ENCODE peak calls at places on chromosomes 3 and 15, in ten cellular contexts. B, L, Y, P, J, Z, O, W, K and I are unnamed samples.

GRCh38 chr3:66532160-66532587 is 31.4 kb upstream of the LRIG1 start:
- DNase-seq in B (no peak), L (no peak), Y (no peak), P (peak; percentile 69), J (peak; percentile 89), Z (no peak), O (no peak), W (no peak), K (no peak), I (no peak)

GRCh38 chr3:187025656-187026320 is 95.5 kb downstream of the ST6GAL1 start:
- DNase-seq in B (no peak), L (no peak), Y (no peak), P (no peak), J (no peak), Z (no peak), O (peak; percentile 53), W (no peak), K (no peak), I (no peak)

GRCh38 chr3:60992395-60992794 is 258.9 kb downstream of the FHIT start:
- DNase-seq in B (no peak), L (no peak), Y (no peak), P (no peak), J (no peak), Z (peak; percentile 71), O (no peak), W (no peak), K (no peak), I (no peak)

GRCh38 chr3:123378409-123378915 is 70.4 kb downstream of the ADCY5 start:
- DNase-seq in B (no peak), L (peak; percentile 44), Y (no peak), P (no peak), J (no peak), Z (no peak), O (no peak), W (no peak), K (no peak), I (no peak)

GRCh38 chr3:42780892-42781700 is 8.0 kb upstream of the CCDC13 start:
- DNase-seq in B (no peak), L (no peak), Y (no peak), P (no peak), J (peak; percentile 88), Z (no peak), O (peak; percentile 70), W (peak; percentile 54), K (peak; percentile 68), I (no peak)

GRCh38 chr15:101451886-101452285 is 37.6 kb downstream of the PCSK6 start:
- DNase-seq in B (no peak), L (no peak), Y (no peak), P (no peak), J (no peak), Z (no peak), O (no peak), W (no peak), K (no peak), I (no peak)

GRCh38 chr3:7640787-7641186 is 779.9 kb downstream of the GRM7 start:
- DNase-seq in B (no peak), L (no peak), Y (no peak), P (no peak), J (no peak), Z (no peak), O (no peak), W (no peak), K (no peak), I (no peak)

GRCh38 chr3:38117163-38117716 is 19.7 kb downstream of the ACAA1 start:
- DNase-seq in B (peak; percentile 26), L (no peak), Y (peak; percentile 59), P (no peak), J (no peak), Z (peak; percentile 34), O (no peak), W (no peak), K (no peak), I (no peak)

GRCh38 chr3:184543256-184543655 is 18.3 kb upstream of the EPHB3 start:
- DNase-seq in B (no peak), L (peak; percentile 16), Y (no peak), P (no peak), J (no peak), Z (no peak), O (no peak), W (no peak), K (no peak), I (peak; percentile 34)

GRCh38 chr15:79939399-79939798 is 31.6 kb downstream of the BCL2A1 start:
- DNase-seq in B (no peak), L (no peak), Y (no peak), P (no peak), J (no peak), Z (no peak), O (no peak), W (no peak), K (no peak), I (no peak)

GRCh38 chr15:25877681-25878080 is 14.6 kb upstream of the ATP10A start:
- DNase-seq in B (no peak), L (no peak), Y (no peak), P (no peak), J (no peak), Z (no peak), O (no peak), W (no peak), K (no peak), I (no peak)

GRCh38 chr3:158105710-158106438 is at the start of gene SHOX2:
- DNase-seq in B (peak; percentile 41), L (no peak), Y (peak; percentile 28), P (no peak), J (peak; percentile 78), Z (no peak), O (no peak), W (no peak), K (no peak), I (no peak)

GRCh38 chr15:98738689-98739411 is 90.5 kb downstream of the IGF1R start:
- DNase-seq in B (no peak), L (no peak), Y (no peak), P (no peak), J (peak; percentile 40), Z (no peak), O (no peak), W (no peak), K (peak; percentile 82), I (no peak)

GRCh38 chr3:70947584-70947983 is 635.1 kb upstream of the MDFIC2 start:
- DNase-seq in B (no peak), L (no peak), Y (no peak), P (no peak), J (no peak), Z (no peak), O (no peak), W (no peak), K (no peak), I (no peak)

GRCh38 chr3:185979721-185980121 is 41.9 kb upstream of the TRA2B start:
- DNase-seq in B (no peak), L (no peak), Y (no peak), P (no peak), J (peak; percentile 29), Z (no peak), O (no peak), W (no peak), K (no peak), I (no peak)

GRCh38 chr3:173685471-173685870 is 287.9 kb downstream of the NLGN1 start:
- DNase-seq in B (no peak), L (no peak), Y (no peak), P (no peak), J (no peak), Z (no peak), O (no peak), W (no peak), K (no peak), I (no peak)

GRCh38 chr3:117454236-117454635 is 744.7 kb downstream of the TUSC7 start:
- DNase-seq in B (no peak), L (no peak), Y (no peak), P (no peak), J (peak; percentile 22), Z (no peak), O (no peak), W (no peak), K (no peak), I (no peak)

GRCh38 chr15:65365229-65365628 is 12.6 kb downstream of the IGDCC3 start:
- DNase-seq in B (no peak), L (no peak), Y (no peak), P (no peak), J (peak; percentile 75), Z (no peak), O (no peak), W (no peak), K (peak; percentile 56), I (no peak)

GRCh38 chr3:140834266-140835037 is 107.2 kb upstream of the SLC25A36 start:
- DNase-seq in B (no peak), L (no peak), Y (no peak), P (no peak), J (no peak), Z (no peak), O (no peak), W (no peak), K (no peak), I (no peak)

DNA sequence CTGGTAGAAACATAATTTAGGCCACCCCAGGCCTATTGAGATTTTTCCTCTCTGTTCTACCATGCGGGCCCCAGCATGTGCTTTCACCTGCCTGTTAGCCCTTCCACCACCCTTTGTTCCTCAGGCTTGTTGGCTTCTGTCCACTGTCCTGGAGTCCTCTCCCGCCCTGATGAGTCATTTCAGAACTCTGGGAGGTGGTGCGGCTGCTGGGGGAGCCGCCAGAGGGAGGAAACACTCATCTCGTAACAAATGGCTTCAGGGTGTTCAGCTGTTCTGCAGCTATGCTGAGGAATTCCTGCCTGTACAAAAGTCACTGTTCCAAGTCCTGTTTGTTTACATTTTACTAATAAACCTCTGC is 36.3 kb downstream of the LRTM1 start:
- DNase-seq in B (peak; percentile 81), L (peak; percentile 84), Y (peak; percentile 64), P (peak; percentile 13), J (no peak), Z (peak; percentile 79), O (peak; percentile 39), W (no peak), K (peak; percentile 42), I (no peak)
- TF ChIP-seq POLR2AphosphoS5 in B (peak; percentile 58), L (peak; percentile 47), Y (peak; percentile 56), P (no peak), J (no peak), Z (no peak), O (peak; percentile 68), W (no peak), K (no peak), I (peak; percentile 90)

GRCh38 chr15:70578196-70578595 is 185.2 kb downstream of the UACA start:
- DNase-seq in B (no peak), L (peak; percentile 29), Y (peak; percentile 9), P (no peak), J (no peak), Z (no peak), O (no peak), W (no peak), K (no peak), I (no peak)
- H3K4me1 ChIP-seq in B (no peaks in the 10 kb centered on the region), L (peaks cover 15% of the 10 kb centered on the region), Y (no peaks in the 10 kb centered on the region), P (no peaks in the 10 kb centered on the region), J (peaks cover 6% of the 10 kb centered on the region), Z (no peaks in the 10 kb centered on the region), O (peaks cover 4% of the 10 kb centered on the region), W (peaks cover 2% of the 10 kb centered on the region), K (no peaks in the 10 kb centered on the region), I (no peaks in the 10 kb centered on the region)

GRCh38 chr3:178805746-178806145 is 265.9 kb downstream of the ZMAT3 start:
- DNase-seq in B (no peak), L (no peak), Y (no peak), P (no peak), J (no peak), Z (no peak), O (no peak), W (no peak), K (no peak), I (no peak)
- TF ChIP-seq POLR2AphosphoS5 in B (no peak), L (no peak), Y (no peak), P (no peak), J (no peak), Z (no peak), O (no peak), W (no peak), K (no peak), I (no peak)

GRCh38 chr15:77502379-77503095 is 81.8 kb downstream of the HMG20A start:
- DNase-seq in B (no peak), L (no peak), Y (no peak), P (no peak), J (no peak), Z (no peak), O (no peak), W (no peak), K (peak; percentile 23), I (peak; percentile 49)
- H3K4me1 ChIP-seq in B (peaks cover 14% of the 10 kb centered on the region), L (peaks cover 42% of the 10 kb centered on the region), Y (peaks cover 39% of the 10 kb centered on the region), P (peaks cover 32% of the 10 kb centered on the region), J (peaks cover 47% of the 10 kb centered on the region), Z (peaks cover 10% of the 10 kb centered on the region), O (peaks cover 31% of the 10 kb centered on the region), W (peaks cover 20% of the 10 kb centered on the region), K (peaks cover 61% of the 10 kb centered on the region), I (peaks cover 33% of the 10 kb centered on the region)